ENCODE peak calls at places on chromosomes 4 and X, in five cellular contexts. C is left ventricle myocardium inferior, V is uterus, Q is PC-3, J is testis. Y is an unnamed sample.

GRCh38 chr4:19657856-19658255 is 593.8 kb upstream of the SLIT2 start:
- DNase-seq in C (no peak), V (no peak), Q (no peak), J (no peak), Y (no peak)

GRCh38 chr4:160129439-160129838 is 1026.6 kb downstream of the RAPGEF2 start:
- DNase-seq in C (no peak), V (no peak), Q (peak; percentile 62), J (no peak), Y (peak; percentile 20)

GRCh38 chr4:130288576-130288975 is 1192.6 kb downstream of the C4orf33 start:
- DNase-seq in C (no peak), V (no peak), Q (no peak), J (no peak), Y (no peak)

GRCh38 chrX:111181883-111182400 is 86.0 kb downstream of the PAK3 start:
- DNase-seq in C (no peak), V (no peak), Q (no peak), J (peak; percentile 9), Y (peak; percentile 78)

GRCh38 chr4:105179539-105180401 is 33.1 kb downstream of the TET2 start:
- DNase-seq in C (no peak), V (no peak), Q (no peak), J (no peak), Y (peak; percentile 66)

GRCh38 chr4:156185514-156185913 is 231.8 kb upstream of the CTSO start:
- DNase-seq in C (no peak), V (no peak), Q (no peak), J (no peak), Y (no peak)

GRCh38 chr4:117691572-117692351 is 342.5 kb upstream of the NDST3 start:
- DNase-seq in C (no peak), V (no peak), Q (no peak), J (no peak), Y (peak; percentile 50)

GRCh38 chrX:150849996-150850720 is 48.3 kb downstream of the CD99L2 start:
- DNase-seq in C (no peak), V (no peak), Q (no peak), J (peak; percentile 37), Y (no peak)

GRCh38 chrX:86047174-86047991 is at the start of gene CHM:
- DNase-seq in C (peak; percentile 19), V (peak; percentile 48), Q (peak; percentile 80), J (peak; percentile 90), Y (peak; percentile 81)

GRCh38 chr4:15654556-15655222 is 468 bp downstream of the FBXL5 start:
- DNase-seq in C (peak; percentile 54), V (peak; percentile 42), Q (peak; percentile 30), J (peak; percentile 69), Y (peak; percentile 71)

GRCh38 chr4:156888762-156889161 is 82.8 kb downstream of the PDGFC start:
- DNase-seq in C (no peak), V (no peak), Q (peak; percentile 46), J (no peak), Y (no peak)

GRCh38 chr4:154528866-154529265 is 21.3 kb downstream of the PLRG1 start:
- DNase-seq in C (no peak), V (no peak), Q (no peak), J (no peak), Y (no peak)

GRCh38 chrX:142663330-142664095 is 362.2 kb upstream of the SPANXN4 start:
- DNase-seq in C (no peak), V (no peak), Q (no peak), J (no peak), Y (no peak)

GRCh38 chr4:108113229-108113628 is 55.5 kb downstream of the LEF1 start:
- DNase-seq in C (no peak), V (no peak), Q (no peak), J (no peak), Y (no peak)

GRCh38 chr4:78324625-78325024 is 226.9 kb upstream of the ANXA3 start:
- DNase-seq in C (no peak), V (no peak), Q (no peak), J (no peak), Y (no peak)

GRCh38 chr4:932713-933070 is 432 bp downstream of the TMEM175 start:
- DNase-seq in C (no peak), V (no peak), Q (no peak), J (no peak), Y (peak; percentile 26)

GRCh38 chrX:125998432-125998831 is 167.7 kb downstream of the DCAF12L2 start:
- DNase-seq in C (no peak), V (no peak), Q (peak; percentile 47), J (no peak), Y (peak; percentile 49)

GRCh38 chr4:88621763-88622327 is 29.6 kb downstream of the HERC3 start:
- DNase-seq in C (no peak), V (no peak), Q (no peak), J (no peak), Y (no peak)

GRCh38 chrX:24242649-24243556 is 71.0 kb downstream of the SUPT20HL2 start:
- DNase-seq in C (peak; percentile 42), V (peak; percentile 61), Q (no peak), J (peak; percentile 69), Y (peak; percentile 7)

GRCh38 chrX:53374222-53374820 is 48.1 kb downstream of the SMC1A start:
- DNase-seq in C (no peak), V (no peak), Q (no peak), J (no peak), Y (no peak)

GRCh38 chrX:97211070-97211469 is 327.4 kb downstream of the RPA4 start:
- DNase-seq in C (no peak), V (no peak), Q (peak; percentile 13), J (no peak), Y (no peak)

GRCh38 chrX:24034485-24034884 is 7.5 kb upstream of the KLHL15 start:
- DNase-seq in C (no peak), V (no peak), Q (no peak), J (no peak), Y (no peak)

DNA sequence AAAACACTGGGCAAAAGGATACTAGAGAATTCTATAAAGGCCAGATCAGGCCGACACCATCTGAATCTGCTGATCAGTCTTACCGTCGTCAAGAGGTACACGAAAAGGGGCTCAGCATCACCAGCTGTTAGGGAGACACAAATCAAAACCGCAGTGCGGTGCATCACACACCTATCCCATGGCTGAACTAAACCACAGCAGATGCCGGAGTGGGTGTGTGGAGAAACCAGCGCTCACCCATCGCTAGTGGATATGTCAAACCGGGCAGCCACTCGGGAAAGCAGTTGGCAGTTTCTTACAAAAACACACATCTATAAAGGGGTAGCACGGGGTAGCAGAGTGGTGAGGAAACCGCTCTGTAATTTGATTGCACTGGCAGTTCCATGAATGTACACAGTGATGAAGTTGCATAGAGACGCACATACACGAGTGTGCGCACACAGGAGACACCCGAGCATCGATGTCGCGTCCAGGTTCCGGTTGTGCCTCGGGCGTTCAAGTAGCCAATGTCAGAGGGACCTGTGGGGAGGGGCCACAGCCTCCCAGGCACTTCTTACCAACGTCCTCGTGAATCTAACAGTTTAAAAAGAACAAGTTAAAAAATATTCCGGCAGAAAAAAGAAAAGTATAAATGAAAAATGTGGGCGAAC is 23.1 kb upstream of the CCNQ start:
- DNase-seq in C (no peak), V (no peak), Q (no peak), J (no peak), Y (no peak)
- H3K27me3 ChIP-seq in C (peaks cover 7% of the 10 kb centered on the region), V (no peaks in the 10 kb centered on the region), Q (peaks cover 44% of the 10 kb centered on the region), J (no peaks in the 10 kb centered on the region), Y (no peaks in the 10 kb centered on the region)

DNA sequence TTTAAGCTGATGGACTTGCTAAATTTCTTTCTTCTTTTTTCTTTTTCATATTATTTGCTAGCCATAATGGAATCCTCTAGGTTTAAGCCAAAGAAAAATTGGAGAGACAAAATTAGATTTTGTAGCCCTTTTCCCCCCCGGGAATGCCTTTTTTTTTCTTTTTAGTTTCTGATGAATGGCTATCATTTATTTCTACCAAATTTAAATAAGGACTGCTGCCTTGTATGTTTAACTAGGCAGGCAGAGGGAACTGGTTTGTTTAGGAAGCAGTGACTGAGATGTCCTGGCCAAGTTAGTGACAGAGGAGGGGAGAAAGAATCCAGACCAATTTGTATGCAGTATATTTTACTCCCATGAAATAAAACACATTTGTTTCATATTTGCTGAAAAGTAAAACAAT is 5.8 kb downstream of the PITX2 start:
- DNase-seq in C (no peak), V (no peak), Q (no peak), J (no peak), Y (no peak)
- H3K27me3 ChIP-seq in C (peaks cover 100% of the 10 kb centered on the region), V (peaks cover 42% of the 10 kb centered on the region), Q (peaks cover 69% of the 10 kb centered on the region), J (no peaks in the 10 kb centered on the region), Y (no peaks in the 10 kb centered on the region)

GRCh38 chr4:2269618-2270163 is 7.8 kb upstream of the MXD4 start:
- DNase-seq in C (no peak), V (no peak), Q (no peak), J (no peak), Y (no peak)

GRCh38 chr4:2272026-2272827 is 10.3 kb upstream of the MXD4 start:
- DNase-seq in C (no peak), V (no peak), Q (no peak), J (no peak), Y (no peak)

GRCh38 chr4:2272828-2273120 is 10.9 kb upstream of the MXD4 start:
- DNase-seq in C (no peak), V (no peak), Q (no peak), J (no peak), Y (no peak)

GRCh38 chr4:2270341-2271165 is 8.6 kb upstream of the MXD4 start:
- DNase-seq in C (no peak), V (no peak), Q (no peak), J (no peak), Y (no peak)

DNA sequence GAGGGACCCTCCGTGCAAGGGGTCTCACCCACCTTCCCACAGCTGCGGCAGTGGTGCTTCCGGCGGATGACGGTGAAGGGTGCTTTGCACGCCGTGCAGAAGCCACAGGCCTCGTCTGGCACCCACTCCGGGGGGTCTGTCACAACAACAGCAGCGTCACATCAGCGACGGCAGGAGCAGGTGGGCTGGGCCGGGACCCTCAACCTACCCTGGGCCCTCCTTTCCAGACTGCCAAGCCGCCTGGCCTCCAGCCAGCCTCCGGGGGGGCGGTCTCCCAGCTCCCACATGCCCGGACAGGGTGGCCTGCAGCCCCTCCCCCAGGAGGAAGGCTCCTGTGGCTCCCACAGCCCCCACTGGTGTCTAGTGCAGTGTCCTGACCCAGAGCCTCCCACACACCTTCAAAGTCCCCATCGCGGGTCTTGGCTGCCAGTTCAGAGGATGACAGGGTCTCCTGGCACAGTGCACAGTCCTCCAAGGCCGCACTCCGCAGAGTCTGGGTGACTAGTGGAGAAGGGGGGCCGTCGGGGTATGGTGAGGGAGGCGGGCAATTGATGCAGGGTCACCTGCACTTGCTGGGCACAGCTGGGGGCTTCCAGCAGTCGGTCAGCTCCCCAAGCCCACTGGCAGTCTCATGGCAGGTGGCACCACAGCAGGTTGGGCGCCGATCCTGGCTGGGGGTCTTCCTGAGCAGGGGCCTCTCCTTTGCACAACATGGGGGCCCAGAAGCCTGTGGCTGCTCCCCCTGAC is 9.5 kb upstream of the MXD4 start:
- DNase-seq in C (no peak), V (no peak), Q (no peak), J (no peak), Y (no peak)
- H3K27me3 ChIP-seq in C (no peaks in the 10 kb centered on the region), V (no peaks in the 10 kb centered on the region), Q (no peaks in the 10 kb centered on the region), J (no peaks in the 10 kb centered on the region), Y (peaks cover 26% of the 10 kb centered on the region)

DNA sequence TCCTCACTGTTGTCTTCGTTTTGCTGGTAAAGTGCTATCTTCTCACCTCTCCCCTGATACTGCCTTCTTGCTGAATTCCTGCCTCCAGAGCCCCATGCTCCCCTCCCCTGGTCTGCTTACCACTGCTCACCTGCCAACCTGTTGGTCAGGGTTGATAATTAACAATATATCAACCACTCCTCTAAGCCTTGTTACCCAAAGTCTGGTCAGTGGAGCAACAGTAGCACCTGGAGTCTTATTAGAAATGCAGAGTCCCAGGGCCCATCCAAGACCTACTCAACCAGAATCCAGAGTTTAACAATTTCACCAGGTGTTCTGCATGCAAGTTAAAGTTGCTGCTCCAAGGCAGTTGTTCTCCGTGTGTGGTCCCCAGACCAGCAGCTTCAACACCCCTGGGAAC is 55.0 kb downstream of the EFNB1 start:
- DNase-seq in C (no peak), V (no peak), Q (no peak), J (no peak), Y (no peak)
- H3K27me3 ChIP-seq in C (no peaks in the 10 kb centered on the region), V (no peaks in the 10 kb centered on the region), Q (no peaks in the 10 kb centered on the region), J (no peaks in the 10 kb centered on the region), Y (no peaks in the 10 kb centered on the region)

Y was measured in SJCRH30.